ENCODE peak calls at places on chromosomes 11 and 22, in eight cellular contexts. One of them, this sample, is unnamed.

GRCh38 chr22:20571531-20572007 is 64.2 kb downstream of the MED15 start:
- DNase-seq in NCI-H510A treated with DMSO at 0.1 percent for 48 hours: no peak
- DNase-seq in NB4: peak
- DNase-seq in naive B cell: peak
- DNase-seq in activated naive CD8-positive, alpha-beta T cell treated with anti-CD3 and anti-CD28 coated beads, Interleukin-2, amount 50 U/mL, for 24 hours: peak
- DNase-seq in mesendoderm: peak
- DNase-seq in memory B cell: peak
- DNase-seq in T follicular helper cell: peak
- DNase-seq in this sample: peak

GRCh38 chr11:57764527-57764926 is 2.9 kb downstream of the CTNND1 start:
- DNase-seq in memory B cell: no peak
- DNase-seq in NB4: no peak
- DNase-seq in activated naive CD8-positive, alpha-beta T cell treated with anti-CD3 and anti-CD28 coated beads, Interleukin-2, amount 50 U/mL, for 24 hours: no peak
- DNase-seq in mesendoderm: no peak
- DNase-seq in NCI-H510A treated with DMSO at 0.1 percent for 48 hours: no peak
- DNase-seq in naive B cell: no peak
- DNase-seq in T follicular helper cell: no peak
- DNase-seq in this sample: no peak

GRCh38 chr11:508956-509355 is 1.9 kb upstream of the RNH1 start:
- DNase-seq in naive B cell: no peak
- DNase-seq in activated naive CD8-positive, alpha-beta T cell treated with anti-CD3 and anti-CD28 coated beads, Interleukin-2, amount 50 U/mL, for 24 hours: no peak
- DNase-seq in T follicular helper cell: no peak
- DNase-seq in mesendoderm: no peak
- DNase-seq in memory B cell: no peak
- DNase-seq in NCI-H510A treated with DMSO at 0.1 percent for 48 hours: no peak
- DNase-seq in NB4: no peak
- DNase-seq in this sample: no peak

GRCh38 chr22:43825651-43826050 is 13.5 kb upstream of the EFCAB6 start:
- DNase-seq in activated naive CD8-positive, alpha-beta T cell treated with anti-CD3 and anti-CD28 coated beads, Interleukin-2, amount 50 U/mL, for 24 hours: no peak
- DNase-seq in T follicular helper cell: no peak
- DNase-seq in mesendoderm: no peak
- DNase-seq in naive B cell: no peak
- DNase-seq in memory B cell: no peak
- DNase-seq in NCI-H510A treated with DMSO at 0.1 percent for 48 hours: no peak
- DNase-seq in NB4: no peak
- DNase-seq in this sample: no peak

GRCh38 chr11:82733444-82734119 is at the start of gene FAM181B:
- DNase-seq in activated naive CD8-positive, alpha-beta T cell treated with anti-CD3 and anti-CD28 coated beads, Interleukin-2, amount 50 U/mL, for 24 hours: peak
- DNase-seq in NB4: peak
- DNase-seq in NCI-H510A treated with DMSO at 0.1 percent for 48 hours: peak
- DNase-seq in naive B cell: peak
- DNase-seq in T follicular helper cell: no peak
- DNase-seq in memory B cell: peak
- DNase-seq in mesendoderm: peak
- DNase-seq in this sample: no peak

GRCh38 chr11:14902650-14903350 is 10.8 kb upstream of the CYP2R1 start:
- DNase-seq in NB4: no peak
- DNase-seq in activated naive CD8-positive, alpha-beta T cell treated with anti-CD3 and anti-CD28 coated beads, Interleukin-2, amount 50 U/mL, for 24 hours: no peak
- DNase-seq in naive B cell: no peak
- DNase-seq in memory B cell: no peak
- DNase-seq in T follicular helper cell: no peak
- DNase-seq in NCI-H510A treated with DMSO at 0.1 percent for 48 hours: no peak
- DNase-seq in mesendoderm: peak
- DNase-seq in this sample: no peak

GRCh38 chr22:33919591-33920501 is at the start of gene LARGE1:
- DNase-seq in mesendoderm: peak
- DNase-seq in NB4: peak
- DNase-seq in NCI-H510A treated with DMSO at 0.1 percent for 48 hours: peak
- DNase-seq in memory B cell: peak
- DNase-seq in activated naive CD8-positive, alpha-beta T cell treated with anti-CD3 and anti-CD28 coated beads, Interleukin-2, amount 50 U/mL, for 24 hours: peak
- DNase-seq in T follicular helper cell: no peak
- DNase-seq in naive B cell: peak
- DNase-seq in this sample: no peak

GRCh38 chr11:75913984-75914383 is 99.0 kb downstream of the UVRAG start:
- DNase-seq in naive B cell: no peak
- DNase-seq in memory B cell: no peak
- DNase-seq in mesendoderm: no peak
- DNase-seq in T follicular helper cell: no peak
- DNase-seq in NCI-H510A treated with DMSO at 0.1 percent for 48 hours: no peak
- DNase-seq in NB4: no peak
- DNase-seq in activated naive CD8-positive, alpha-beta T cell treated with anti-CD3 and anti-CD28 coated beads, Interleukin-2, amount 50 U/mL, for 24 hours: no peak
- DNase-seq in this sample: no peak

GRCh38 chr11:27349919-27350318 is 13.1 kb downstream of the CCDC34 start:
- DNase-seq in NB4: no peak
- DNase-seq in naive B cell: no peak
- DNase-seq in memory B cell: no peak
- DNase-seq in activated naive CD8-positive, alpha-beta T cell treated with anti-CD3 and anti-CD28 coated beads, Interleukin-2, amount 50 U/mL, for 24 hours: no peak
- DNase-seq in NCI-H510A treated with DMSO at 0.1 percent for 48 hours: no peak
- DNase-seq in mesendoderm: no peak
- DNase-seq in T follicular helper cell: no peak
- DNase-seq in this sample: no peak

GRCh38 chr11:117825538-117826359 is 1.2 kb upstream of the FXYD2 start:
- DNase-seq in NB4: no peak
- DNase-seq in naive B cell: no peak
- DNase-seq in NCI-H510A treated with DMSO at 0.1 percent for 48 hours: no peak
- DNase-seq in T follicular helper cell: no peak
- DNase-seq in activated naive CD8-positive, alpha-beta T cell treated with anti-CD3 and anti-CD28 coated beads, Interleukin-2, amount 50 U/mL, for 24 hours: no peak
- DNase-seq in mesendoderm: no peak
- DNase-seq in memory B cell: no peak
- DNase-seq in this sample: no peak

GRCh38 chr11:123601136-123601535 is 53.3 kb downstream of the SCN3B start:
- DNase-seq in mesendoderm: no peak
- DNase-seq in activated naive CD8-positive, alpha-beta T cell treated with anti-CD3 and anti-CD28 coated beads, Interleukin-2, amount 50 U/mL, for 24 hours: no peak
- DNase-seq in memory B cell: no peak
- DNase-seq in T follicular helper cell: no peak
- DNase-seq in naive B cell: no peak
- DNase-seq in NCI-H510A treated with DMSO at 0.1 percent for 48 hours: no peak
- DNase-seq in NB4: no peak
- DNase-seq in this sample: no peak

GRCh38 chr11:72037554-72038311 is 39.0 kb downstream of the IL18BP start:
- DNase-seq in naive B cell: no peak
- DNase-seq in memory B cell: no peak
- DNase-seq in NB4: no peak
- DNase-seq in mesendoderm: no peak
- DNase-seq in T follicular helper cell: no peak
- DNase-seq in NCI-H510A treated with DMSO at 0.1 percent for 48 hours: peak
- DNase-seq in activated naive CD8-positive, alpha-beta T cell treated with anti-CD3 and anti-CD28 coated beads, Interleukin-2, amount 50 U/mL, for 24 hours: no peak
- DNase-seq in this sample: no peak

GRCh38 chr22:22552630-22553029 is 6.4 kb downstream of the PRAME start:
- DNase-seq in T follicular helper cell: no peak
- DNase-seq in mesendoderm: peak
- DNase-seq in NCI-H510A treated with DMSO at 0.1 percent for 48 hours: no peak
- DNase-seq in naive B cell: no peak
- DNase-seq in activated naive CD8-positive, alpha-beta T cell treated with anti-CD3 and anti-CD28 coated beads, Interleukin-2, amount 50 U/mL, for 24 hours: no peak
- DNase-seq in NB4: peak
- DNase-seq in memory B cell: no peak
- DNase-seq in this sample: no peak

GRCh38 chr11:96213500-96213899 is 129.5 kb downstream of the MAML2 start:
- DNase-seq in NB4: no peak
- DNase-seq in memory B cell: no peak
- DNase-seq in activated naive CD8-positive, alpha-beta T cell treated with anti-CD3 and anti-CD28 coated beads, Interleukin-2, amount 50 U/mL, for 24 hours: no peak
- DNase-seq in NCI-H510A treated with DMSO at 0.1 percent for 48 hours: no peak
- DNase-seq in T follicular helper cell: no peak
- DNase-seq in naive B cell: no peak
- DNase-seq in mesendoderm: peak
- DNase-seq in this sample: no peak

GRCh38 chr11:76523147-76523546 is 78.3 kb downstream of the EMSY start:
- DNase-seq in NB4: no peak
- DNase-seq in naive B cell: no peak
- DNase-seq in NCI-H510A treated with DMSO at 0.1 percent for 48 hours: peak
- DNase-seq in mesendoderm: peak
- DNase-seq in activated naive CD8-positive, alpha-beta T cell treated with anti-CD3 and anti-CD28 coated beads, Interleukin-2, amount 50 U/mL, for 24 hours: no peak
- DNase-seq in memory B cell: no peak
- DNase-seq in T follicular helper cell: no peak
- DNase-seq in this sample: no peak

GRCh38 chr11:29159552-29160465 is 857.0 kb downstream of the KCNA4 start:
- DNase-seq in naive B cell: no peak
- DNase-seq in activated naive CD8-positive, alpha-beta T cell treated with anti-CD3 and anti-CD28 coated beads, Interleukin-2, amount 50 U/mL, for 24 hours: no peak
- DNase-seq in memory B cell: no peak
- DNase-seq in T follicular helper cell: no peak
- DNase-seq in mesendoderm: peak
- DNase-seq in NCI-H510A treated with DMSO at 0.1 percent for 48 hours: peak
- DNase-seq in NB4: peak
- DNase-seq in this sample: no peak

GRCh38 chr11:69386594-69387408 is 92.8 kb downstream of the MYEOV start:
- DNase-seq in NB4: no peak
- DNase-seq in mesendoderm: no peak
- DNase-seq in T follicular helper cell: no peak
- DNase-seq in NCI-H510A treated with DMSO at 0.1 percent for 48 hours: no peak
- DNase-seq in activated naive CD8-positive, alpha-beta T cell treated with anti-CD3 and anti-CD28 coated beads, Interleukin-2, amount 50 U/mL, for 24 hours: no peak
- DNase-seq in naive B cell: no peak
- DNase-seq in memory B cell: no peak
- DNase-seq in this sample: no peak

GRCh38 chr11:4848908-4849307 is at the start of gene OR51S1:
- DNase-seq in naive B cell: no peak
- DNase-seq in activated naive CD8-positive, alpha-beta T cell treated with anti-CD3 and anti-CD28 coated beads, Interleukin-2, amount 50 U/mL, for 24 hours: no peak
- DNase-seq in NCI-H510A treated with DMSO at 0.1 percent for 48 hours: no peak
- DNase-seq in T follicular helper cell: no peak
- DNase-seq in NB4: no peak
- DNase-seq in mesendoderm: no peak
- DNase-seq in memory B cell: no peak
- DNase-seq in this sample: no peak

GRCh38 chr11:1303196-1303821 is 6.1 kb downstream of the TOLLIP start:
- DNase-seq in memory B cell: no peak
- DNase-seq in naive B cell: no peak
- DNase-seq in activated naive CD8-positive, alpha-beta T cell treated with anti-CD3 and anti-CD28 coated beads, Interleukin-2, amount 50 U/mL, for 24 hours: no peak
- DNase-seq in mesendoderm: peak
- DNase-seq in NCI-H510A treated with DMSO at 0.1 percent for 48 hours: no peak
- DNase-seq in NB4: peak
- DNase-seq in T follicular helper cell: no peak
- DNase-seq in this sample: no peak

GRCh38 chr11:13761712-13762111 is 93.2 kb downstream of the FAR1 start:
- DNase-seq in memory B cell: no peak
- DNase-seq in activated naive CD8-positive, alpha-beta T cell treated with anti-CD3 and anti-CD28 coated beads, Interleukin-2, amount 50 U/mL, for 24 hours: no peak
- DNase-seq in NB4: no peak
- DNase-seq in naive B cell: no peak
- DNase-seq in T follicular helper cell: no peak
- DNase-seq in mesendoderm: no peak
- DNase-seq in NCI-H510A treated with DMSO at 0.1 percent for 48 hours: no peak
- DNase-seq in this sample: no peak

GRCh38 chr11:86519064-86519911 is 144.6 kb downstream of the CCDC81 start:
- DNase-seq in memory B cell: no peak
- DNase-seq in NB4: no peak
- DNase-seq in activated naive CD8-positive, alpha-beta T cell treated with anti-CD3 and anti-CD28 coated beads, Interleukin-2, amount 50 U/mL, for 24 hours: no peak
- DNase-seq in NCI-H510A treated with DMSO at 0.1 percent for 48 hours: no peak
- DNase-seq in T follicular helper cell: no peak
- DNase-seq in naive B cell: no peak
- DNase-seq in mesendoderm: peak
- DNase-seq in this sample: no peak

GRCh38 chr22:29867260-29867659 is 15.7 kb upstream of the MTMR3 start:
- DNase-seq in NCI-H510A treated with DMSO at 0.1 percent for 48 hours: no peak
- DNase-seq in naive B cell: no peak
- DNase-seq in T follicular helper cell: no peak
- DNase-seq in memory B cell: no peak
- DNase-seq in mesendoderm: no peak
- DNase-seq in activated naive CD8-positive, alpha-beta T cell treated with anti-CD3 and anti-CD28 coated beads, Interleukin-2, amount 50 U/mL, for 24 hours: no peak
- DNase-seq in NB4: no peak
- DNase-seq in this sample: no peak

GRCh38 chr11:1937616-1938342 is 9.4 kb upstream of the MRPL23 start:
- DNase-seq in memory B cell: no peak
- DNase-seq in NCI-H510A treated with DMSO at 0.1 percent for 48 hours: no peak
- DNase-seq in activated naive CD8-positive, alpha-beta T cell treated with anti-CD3 and anti-CD28 coated beads, Interleukin-2, amount 50 U/mL, for 24 hours: no peak
- DNase-seq in naive B cell: no peak
- DNase-seq in T follicular helper cell: no peak
- DNase-seq in mesendoderm: no peak
- DNase-seq in NB4: no peak
- DNase-seq in this sample: no peak

GRCh38 chr11:77165066-77165465 is 37.0 kb downstream of the MYO7A start:
- DNase-seq in naive B cell: no peak
- DNase-seq in memory B cell: no peak
- DNase-seq in NCI-H510A treated with DMSO at 0.1 percent for 48 hours: no peak
- DNase-seq in T follicular helper cell: no peak
- DNase-seq in NB4: no peak
- DNase-seq in activated naive CD8-positive, alpha-beta T cell treated with anti-CD3 and anti-CD28 coated beads, Interleukin-2, amount 50 U/mL, for 24 hours: no peak
- DNase-seq in mesendoderm: no peak
- DNase-seq in this sample: no peak

GRCh38 chr11:66240781-66241136 is 27.7 kb upstream of the RAB1B start:
- DNase-seq in NB4: no peak
- DNase-seq in naive B cell: no peak
- DNase-seq in NCI-H510A treated with DMSO at 0.1 percent for 48 hours: no peak
- DNase-seq in memory B cell: no peak
- DNase-seq in mesendoderm: no peak
- DNase-seq in T follicular helper cell: no peak
- DNase-seq in activated naive CD8-positive, alpha-beta T cell treated with anti-CD3 and anti-CD28 coated beads, Interleukin-2, amount 50 U/mL, for 24 hours: no peak
- DNase-seq in this sample: no peak

GRCh38 chr11:33478111-33478573 is 221.0 kb downstream of the HIPK3 start:
- DNase-seq in activated naive CD8-positive, alpha-beta T cell treated with anti-CD3 and anti-CD28 coated beads, Interleukin-2, amount 50 U/mL, for 24 hours: no peak
- DNase-seq in memory B cell: no peak
- DNase-seq in NB4: peak
- DNase-seq in NCI-H510A treated with DMSO at 0.1 percent for 48 hours: no peak
- DNase-seq in naive B cell: no peak
- DNase-seq in T follicular helper cell: no peak
- DNase-seq in mesendoderm: no peak
- DNase-seq in this sample: no peak

GRCh38 chr22:35043932-35044319 is 22.0 kb upstream of the ISX start:
- DNase-seq in naive B cell: no peak
- DNase-seq in T follicular helper cell: no peak
- DNase-seq in mesendoderm: no peak
- DNase-seq in memory B cell: no peak
- DNase-seq in activated naive CD8-positive, alpha-beta T cell treated with anti-CD3 and anti-CD28 coated beads, Interleukin-2, amount 50 U/mL, for 24 hours: no peak
- DNase-seq in NCI-H510A treated with DMSO at 0.1 percent for 48 hours: no peak
- DNase-seq in NB4: no peak
- DNase-seq in this sample: no peak

GRCh38 chr11:110430267-110431211 is 791 bp downstream of the FDX1 start:
- DNase-seq in memory B cell: peak
- DNase-seq in T follicular helper cell: no peak
- DNase-seq in naive B cell: peak
- DNase-seq in mesendoderm: peak
- DNase-seq in NCI-H510A treated with DMSO at 0.1 percent for 48 hours: peak
- DNase-seq in NB4: peak
- DNase-seq in activated naive CD8-positive, alpha-beta T cell treated with anti-CD3 and anti-CD28 coated beads, Interleukin-2, amount 50 U/mL, for 24 hours: peak
- DNase-seq in this sample: no peak

GRCh38 chr11:8907116-8907515 is 3.9 kb upstream of the AKIP1 start:
- DNase-seq in T follicular helper cell: no peak
- DNase-seq in memory B cell: no peak
- DNase-seq in NCI-H510A treated with DMSO at 0.1 percent for 48 hours: no peak
- DNase-seq in activated naive CD8-positive, alpha-beta T cell treated with anti-CD3 and anti-CD28 coated beads, Interleukin-2, amount 50 U/mL, for 24 hours: no peak
- DNase-seq in naive B cell: no peak
- DNase-seq in NB4: no peak
- DNase-seq in mesendoderm: no peak
- DNase-seq in this sample: no peak

GRCh38 chr22:48140261-48140660 is 1377.8 kb downstream of the TBC1D22A start:
- DNase-seq in naive B cell: no peak
- DNase-seq in NCI-H510A treated with DMSO at 0.1 percent for 48 hours: no peak
- DNase-seq in NB4: no peak
- DNase-seq in mesendoderm: no peak
- DNase-seq in T follicular helper cell: no peak
- DNase-seq in memory B cell: no peak
- DNase-seq in activated naive CD8-positive, alpha-beta T cell treated with anti-CD3 and anti-CD28 coated beads, Interleukin-2, amount 50 U/mL, for 24 hours: no peak
- DNase-seq in this sample: no peak

GRCh38 chr22:48892571-48893287 is 934.9 kb downstream of the BRD1 start:
- DNase-seq in activated naive CD8-positive, alpha-beta T cell treated with anti-CD3 and anti-CD28 coated beads, Interleukin-2, amount 50 U/mL, for 24 hours: no peak
- DNase-seq in NCI-H510A treated with DMSO at 0.1 percent for 48 hours: no peak
- DNase-seq in T follicular helper cell: no peak
- DNase-seq in NB4: no peak
- DNase-seq in memory B cell: no peak
- DNase-seq in naive B cell: no peak
- DNase-seq in mesendoderm: no peak
- DNase-seq in this sample: no peak